ENCODE peak calls at places on chromosomes 3 and 15, in eight cellular contexts. M is GM10248, J is bronchial epithelial cell, A is heart right ventricle, Y is omental fat pad, N is mesothelial cell of epicardium, I is cardiac fibroblast, H is sigmoid colon. T is an unnamed sample.

GRCh38 chr3:118128886-118129285 is 905.8 kb downstream of the IGSF11 start:
- DNase-seq in J (peak; percentile 95), N (no peak), A (no peak), H (no peak), I (peak; percentile 21), Y (no peak), M (no peak), T (no peak)

GRCh38 chr3:29212789-29213433 is 68.0 kb upstream of the RBMS3 start:
- DNase-seq in J (peak; percentile 59), Y (no peak), M (no peak), N (no peak), A (no peak), H (no peak), I (no peak), T (no peak)

GRCh38 chr3:58009749-58010535 is 1.7 kb downstream of the FLNB start:
- DNase-seq in N (no peak), A (no peak), Y (no peak), M (no peak), H (peak; percentile 58), J (peak; percentile 68), I (no peak), T (no peak)

GRCh38 chr15:68637755-68638405 is 59.1 kb downstream of the CORO2B start:
- DNase-seq in H (peak; percentile 91), Y (no peak), M (no peak), I (peak; percentile 58), N (no peak), J (no peak), A (peak; percentile 80), T (no peak)

GRCh38 chr3:186432189-186432588 is 70.2 kb upstream of the DGKG start:
- DNase-seq in Y (no peak), H (no peak), J (no peak), I (no peak), M (no peak), N (no peak), A (no peak), T (peak; percentile 38)

GRCh38 chr3:101643861-101644613 is 32.9 kb downstream of the ZBTB11 start:
- DNase-seq in H (no peak), M (no peak), I (peak; percentile 52), N (no peak), J (peak; percentile 84), A (no peak), Y (no peak), T (no peak)

GRCh38 chr15:88529021-88529630 is 17.4 kb downstream of the DET1 start:
- DNase-seq in J (peak; percentile 40), Y (no peak), N (no peak), H (no peak), A (no peak), M (no peak), I (peak; percentile 35), T (no peak)

GRCh38 chr3:33174711-33175409 is 43.8 kb downstream of the SUSD5 start:
- DNase-seq in H (no peak), N (no peak), A (no peak), Y (no peak), M (no peak), I (no peak), J (no peak), T (no peak)

GRCh38 chr3:24110051-24110450 is 165.0 kb downstream of the NR1D2 start:
- DNase-seq in H (no peak), M (no peak), A (no peak), Y (no peak), J (peak; percentile 15), N (no peak), I (no peak), T (no peak)

GRCh38 chr3:148735597-148735996 is 37.9 kb downstream of the AGTR1 start:
- DNase-seq in N (no peak), I (peak; percentile 34), H (no peak), A (no peak), M (no peak), Y (no peak), J (no peak), T (no peak)

GRCh38 chr3:57068437-57069089 is 8.1 kb downstream of the SPATA12 start:
- DNase-seq in M (peak; percentile 85), I (peak; percentile 94), A (no peak), N (no peak), J (peak; percentile 90), Y (no peak), H (peak; percentile 84), T (peak; percentile 87)

GRCh38 chr3:173932624-173933023 is 535.1 kb downstream of the NLGN1 start:
- DNase-seq in M (no peak), I (peak; percentile 71), Y (no peak), A (no peak), N (no peak), J (peak; percentile 72), H (no peak), T (no peak)

GRCh38 chr3:102059145-102059943 is 210.0 kb downstream of the NFKBIZ start:
- DNase-seq in J (no peak), Y (no peak), N (no peak), H (no peak), A (no peak), M (peak; percentile 65), I (no peak), T (peak; percentile 59)

GRCh38 chr3:144770813-144771400 is 799.3 kb downstream of the DIPK2A start:
- DNase-seq in Y (no peak), A (no peak), N (no peak), M (no peak), H (no peak), I (peak; percentile 66), J (peak; percentile 28), T (no peak)

GRCh38 chr15:80411788-80412288 is 7.7 kb downstream of the ARNT2 start:
- DNase-seq in M (no peak), H (no peak), N (no peak), J (no peak), A (no peak), I (no peak), Y (no peak), T (no peak)

GRCh38 chr3:99012051-99012450 is 110.6 kb upstream of the DCBLD2 start:
- DNase-seq in M (peak; percentile 37), Y (no peak), H (no peak), A (no peak), N (no peak), I (peak; percentile 39), J (no peak), T (peak; percentile 39)

GRCh38 chr15:89115547-89115946 is 27.3 kb downstream of the ABHD2 start:
- DNase-seq in M (no peak), I (no peak), A (no peak), J (peak; percentile 75), Y (no peak), H (no peak), N (no peak), T (no peak)

GRCh38 chr15:53527996-53528395 is 231.5 kb downstream of the WDR72 start:
- DNase-seq in Y (no peak), M (no peak), H (no peak), A (no peak), N (no peak), I (no peak), J (no peak), T (no peak)
- TF ChIP-seq CTCF in Y (no peak), M (no peak), H (no peak), A (no peak), N (no peak), I (no peak), J (no peak), T (no peak)

DNA sequence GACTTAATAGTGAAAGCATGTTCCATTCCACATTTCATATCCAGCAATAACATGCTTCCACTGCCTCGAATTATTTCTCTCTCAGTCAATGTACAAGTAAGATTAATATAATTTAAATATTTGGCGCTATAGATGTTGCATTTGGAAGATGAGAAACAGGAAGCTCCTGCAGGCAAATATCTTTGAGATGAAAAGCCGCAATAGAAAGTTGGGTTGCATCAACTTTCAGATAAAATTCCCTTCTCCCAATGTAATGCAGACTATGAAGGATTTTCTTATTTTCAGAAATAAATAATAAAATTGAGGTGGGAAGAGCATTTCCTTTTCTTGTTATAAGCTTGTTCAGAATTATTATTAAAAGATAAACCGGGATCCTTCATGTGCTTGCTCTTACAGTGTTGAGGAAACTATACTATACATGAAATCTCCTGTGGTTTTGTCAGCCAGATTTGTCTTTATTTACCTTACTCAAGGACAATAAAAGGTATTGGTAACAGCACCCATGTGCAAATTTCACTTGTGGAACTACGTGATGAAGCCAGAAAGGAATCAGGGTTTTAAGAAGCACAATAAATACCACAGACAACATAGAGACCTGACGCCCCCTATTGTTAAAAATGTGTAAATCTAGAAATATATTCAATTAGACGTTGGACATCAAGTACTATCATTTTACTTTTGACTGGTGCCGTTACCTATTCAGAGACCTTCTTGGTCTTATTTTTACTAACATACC is 307.0 kb downstream of the ARPP21 start:
- DNase-seq in I (peak; percentile 73), H (no peak), A (no peak), J (peak; percentile 25), M (peak; percentile 5), Y (no peak), N (no peak), T (no peak)
- TF ChIP-seq CTCF in I (peak; percentile 33), H (no peak), A (peak; percentile 47), J (peak; percentile 19), M (peak; percentile 16), Y (no peak), N (peak; percentile 49), T (peak; percentile 20)

GRCh38 chr3:195856410-195857084 is 44.8 kb upstream of the MUC4 start:
- DNase-seq in A (no peak), J (no peak), H (no peak), Y (no peak), N (no peak), M (no peak), I (no peak), T (no peak)

GRCh38 chr3:195853036-195853435 is 41.3 kb upstream of the MUC4 start:
- DNase-seq in H (no peak), J (no peak), N (no peak), A (no peak), Y (no peak), I (no peak), M (no peak), T (no peak)

GRCh38 chr3:195854628-195855300 is 43.0 kb upstream of the MUC4 start:
- DNase-seq in J (no peak), I (no peak), M (no peak), Y (no peak), N (no peak), A (no peak), H (no peak), T (no peak)

GRCh38 chr3:195853930-195854478 is 42.3 kb upstream of the MUC4 start:
- DNase-seq in J (no peak), N (no peak), Y (no peak), A (no peak), M (no peak), I (no peak), H (no peak), T (no peak)

GRCh38 chr3:195855471-195856409 is 44.0 kb upstream of the MUC4 start:
- DNase-seq in H (no peak), A (no peak), J (peak; percentile 39), N (no peak), M (no peak), I (no peak), Y (no peak), T (no peak)
- TF ChIP-seq CTCF in H (no peak), A (no peak), J (peak; percentile 61), N (no peak), M (no peak), I (no peak), Y (no peak), T (no peak)

DNA sequence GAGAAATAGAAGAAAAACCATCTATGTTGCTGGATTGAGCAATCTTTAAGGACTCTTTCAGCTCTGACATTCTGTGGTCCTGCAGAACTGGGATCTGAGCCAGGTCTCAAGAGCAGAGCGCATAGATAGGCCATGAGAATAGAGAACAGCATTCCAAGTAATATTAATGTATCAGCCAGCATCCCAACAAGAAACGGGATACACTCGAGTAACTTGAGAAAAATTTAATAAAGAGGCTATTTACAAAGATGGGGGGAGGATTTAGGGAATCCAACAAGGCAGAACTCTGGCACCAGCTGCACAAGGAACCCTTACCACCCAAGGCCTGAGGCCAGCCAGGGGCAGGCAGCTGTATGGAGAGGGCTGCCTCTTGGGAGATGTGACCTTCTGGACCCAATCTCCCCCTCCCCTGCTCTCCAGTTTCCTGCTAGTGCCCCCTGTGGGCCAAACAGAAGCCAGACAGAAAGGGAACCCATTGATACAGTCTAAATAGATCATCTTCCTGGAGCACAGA is 8.2 kb downstream of the TMOD2 start:
- DNase-seq in N (no peak), Y (no peak), A (peak; percentile 27), M (no peak), H (peak; percentile 86), J (peak; percentile 48), I (peak; percentile 92), T (no peak)
- TF ChIP-seq CTCF in N (no peak), Y (no peak), A (peak; percentile 31), M (peak; percentile 24), H (no peak), J (no peak), I (peak; percentile 23), T (peak; percentile 30)

T was measured in GM20000.